ENCODE peak calls at places on chromosome 11, in ten cellular contexts. P, B, T, X, H, J, Q, V, C and W are unnamed samples. For H3K4me1, the result is how much of the 10 kb centered on the place peaks cover.

GRCh38 chr11:13354335-13354734 is 76.7 kb downstream of the BMAL1 start:
- DNase-seq in P (no peak), B (no peak), T (no peak), X (no peak), H (no peak), J (no peak), Q (no peak), V (no peak), C (peak), W (no peak)

GRCh38 chr11:61061081-61061826 is 41.0 kb upstream of the CD5 start:
- DNase-seq in P (no peak), B (no peak), T (no peak), X (no peak), H (no peak), J (peak), Q (no peak), V (peak), C (no peak), W (no peak)

GRCh38 chr11:79013509-79013908 is 427.3 kb downstream of the TENM4 start:
- DNase-seq in P (no peak), B (no peak), T (no peak), X (no peak), H (no peak), J (peak), Q (no peak), V (no peak), C (no peak), W (no peak)

GRCh38 chr11:27471588-27472397 is 797 bp downstream of the LGR4 start:
- DNase-seq in P (no peak), B (peak), T (no peak), X (peak), H (no peak), J (no peak), Q (peak), V (peak), C (peak), W (peak)

GRCh38 chr11:125297346-125297910 is 132.9 kb downstream of the PKNOX2 start:
- DNase-seq in P (no peak), B (no peak), T (no peak), X (no peak), H (no peak), J (no peak), Q (no peak), V (no peak), C (no peak), W (no peak)

GRCh38 chr11:2800655-2801531 is 84.7 kb downstream of the CDKN1C start:
- DNase-seq in P (peak), B (peak), T (no peak), X (peak), H (peak), J (no peak), Q (peak), V (peak), C (no peak), W (peak)

GRCh38 chr11:107018902-107019493 is 722 bp upstream of the GUCY1A2 start:
- DNase-seq in P (peak), B (peak), T (peak), X (peak), H (peak), J (peak), Q (peak), V (no peak), C (peak), W (peak)

GRCh38 chr11:4044971-4045646 is 49.5 kb upstream of the RRM1 start:
- DNase-seq in P (no peak), B (no peak), T (no peak), X (no peak), H (no peak), J (no peak), Q (peak), V (no peak), C (no peak), W (no peak)

GRCh38 chr11:47329431-47329993 is 23.0 kb downstream of the MYBPC3 start:
- DNase-seq in P (no peak), B (no peak), T (no peak), X (no peak), H (no peak), J (no peak), Q (no peak), V (no peak), C (no peak), W (no peak)

GRCh38 chr11:78019808-78020207 is 3.3 kb downstream of the KCTD14 start:
- DNase-seq in P (no peak), B (no peak), T (no peak), X (no peak), H (no peak), J (peak), Q (no peak), V (no peak), C (no peak), W (no peak)

GRCh38 chr11:42319926-42320325 is 860.5 kb upstream of the LRRC4C start:
- DNase-seq in P (no peak), B (no peak), T (no peak), X (no peak), H (no peak), J (peak), Q (no peak), V (no peak), C (no peak), W (no peak)

GRCh38 chr11:20966489-20966888 is 297.1 kb downstream of the NELL1 start:
- DNase-seq in P (no peak), B (no peak), T (no peak), X (no peak), H (no peak), J (no peak), Q (no peak), V (no peak), C (no peak), W (no peak)

GRCh38 chr11:12013771-12014170 is 5.3 kb upstream of the DKK3 start:
- DNase-seq in P (no peak), B (no peak), T (no peak), X (no peak), H (no peak), J (no peak), Q (no peak), V (no peak), C (no peak), W (no peak)

GRCh38 chr11:130646881-130647280 is 198.4 kb downstream of the ADAMTS15 start:
- DNase-seq in P (no peak), B (no peak), T (no peak), X (no peak), H (no peak), J (peak), Q (no peak), V (no peak), C (no peak), W (no peak)

GRCh38 chr11:19864141-19865120 is 151.8 kb downstream of the NAV2 start:
- DNase-seq in P (no peak), B (no peak), T (no peak), X (no peak), H (no peak), J (peak), Q (no peak), V (no peak), C (no peak), W (no peak)

GRCh38 chr11:12810497-12810896 is 136.3 kb downstream of the TEAD1 start:
- DNase-seq in P (no peak), B (no peak), T (no peak), X (no peak), H (no peak), J (peak), Q (no peak), V (no peak), C (no peak), W (no peak)

DNA sequence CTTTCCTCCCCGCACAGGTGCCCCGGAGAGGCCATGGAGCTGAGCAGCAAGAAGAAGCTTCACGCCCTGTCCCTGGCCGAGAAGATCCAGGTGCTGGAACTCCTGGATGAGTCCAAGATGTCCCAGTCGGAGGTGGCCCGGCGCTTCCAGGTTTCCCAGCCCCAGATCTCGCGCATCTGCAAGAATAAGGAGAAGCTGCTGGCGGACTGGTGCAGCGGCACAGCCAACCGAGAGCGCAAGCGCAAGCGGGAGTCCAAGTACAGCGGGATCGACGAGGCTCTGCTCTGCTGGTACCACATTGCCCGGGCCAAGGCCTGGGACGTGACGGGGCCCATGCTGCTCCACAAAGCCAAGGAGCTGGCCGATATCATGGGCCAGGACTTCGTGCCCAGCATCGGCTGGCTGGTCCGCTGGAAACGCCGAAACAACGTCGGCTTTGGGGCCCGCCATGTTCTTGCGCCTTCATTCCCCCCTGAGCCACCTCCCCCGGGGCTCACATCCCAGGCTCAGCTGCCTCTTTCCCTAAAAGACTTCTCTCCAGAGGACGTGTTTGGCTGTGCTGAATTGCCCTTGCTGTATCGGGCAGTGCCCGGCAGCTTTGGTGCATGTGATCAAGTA is 1.3 kb downstream of the TIGD3 start:
- DNase-seq in P (no peak), B (no peak), T (no peak), X (no peak), H (no peak), J (no peak), Q (no peak), V (no peak), C (peak), W (peak)
- H3K4me3 ChIP-seq in P (no peak), B (peak), T (peak), X (peak), H (peak), J (peak), Q (no peak), V (peak), C (peak), W (peak)

GRCh38 chr11:73972187-73972586 is 10.5 kb downstream of the UCP2 start:
- DNase-seq in P (no peak), B (no peak), T (no peak), X (no peak), H (no peak), J (no peak), Q (no peak), V (peak), C (no peak), W (no peak)

GRCh38 chr11:73976451-73977151 is 6.0 kb downstream of the UCP2 start:
- DNase-seq in P (no peak), B (no peak), T (no peak), X (no peak), H (no peak), J (no peak), Q (no peak), V (no peak), C (no peak), W (no peak)

GRCh38 chr11:73972620-73973449 is 9.8 kb downstream of the UCP2 start:
- DNase-seq in P (no peak), B (no peak), T (no peak), X (no peak), H (no peak), J (no peak), Q (no peak), V (peak), C (no peak), W (no peak)

GRCh38 chr11:73975479-73975757 is 7.2 kb downstream of the UCP2 start:
- DNase-seq in P (no peak), B (no peak), T (no peak), X (no peak), H (no peak), J (no peak), Q (no peak), V (no peak), C (no peak), W (no peak)

DNA sequence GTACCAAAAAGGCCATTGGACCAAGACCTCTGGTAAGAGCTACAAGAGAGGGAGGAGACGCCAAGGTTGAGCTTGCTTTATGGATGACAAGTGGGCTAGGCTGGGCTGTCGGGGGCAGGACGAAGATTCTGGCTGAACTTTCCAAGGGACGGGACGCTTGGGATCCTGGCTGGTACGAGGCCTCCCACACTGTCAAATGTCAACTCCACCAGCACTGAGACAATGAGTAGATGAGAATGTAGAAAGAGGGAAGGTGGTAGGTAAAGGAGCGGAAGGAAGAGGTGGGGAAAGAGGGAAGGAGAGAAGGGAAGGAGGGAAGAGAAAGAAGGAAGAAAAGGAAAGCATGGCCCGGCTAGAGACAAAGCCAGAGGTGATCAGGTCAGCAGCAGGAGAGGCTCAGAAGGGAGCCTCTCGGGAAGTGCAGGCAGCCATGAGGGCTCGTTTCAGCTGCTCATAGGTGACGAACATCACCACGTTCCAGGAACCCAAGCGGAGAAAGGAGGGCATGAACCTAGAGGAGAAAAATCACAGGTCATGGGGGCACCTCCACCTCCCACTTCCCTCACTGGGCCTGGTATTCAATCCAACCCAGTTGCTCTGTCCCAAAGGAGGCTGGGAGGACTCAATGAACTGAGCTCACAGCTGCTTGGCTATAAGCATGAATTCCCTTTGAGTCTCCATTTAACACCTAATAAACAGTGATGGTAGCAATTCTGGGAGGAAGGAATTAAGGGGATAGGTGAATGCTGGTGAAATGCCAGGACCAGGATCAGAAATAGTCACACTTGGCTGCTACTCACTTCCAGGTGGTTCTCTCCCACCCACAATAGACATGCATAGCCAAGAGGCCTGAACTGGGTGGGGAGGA is 7.8 kb downstream of the UCP2 start:
- DNase-seq in P (no peak), B (no peak), T (no peak), X (no peak), H (no peak), J (no peak), Q (no peak), V (no peak), C (no peak), W (peak)
- H3K4me1 ChIP-seq in P (under half), B (under half), T (under half), X (under half), H (under half), J (under half), Q (under half), V (half or more), C (under half), W (under half)

DNA sequence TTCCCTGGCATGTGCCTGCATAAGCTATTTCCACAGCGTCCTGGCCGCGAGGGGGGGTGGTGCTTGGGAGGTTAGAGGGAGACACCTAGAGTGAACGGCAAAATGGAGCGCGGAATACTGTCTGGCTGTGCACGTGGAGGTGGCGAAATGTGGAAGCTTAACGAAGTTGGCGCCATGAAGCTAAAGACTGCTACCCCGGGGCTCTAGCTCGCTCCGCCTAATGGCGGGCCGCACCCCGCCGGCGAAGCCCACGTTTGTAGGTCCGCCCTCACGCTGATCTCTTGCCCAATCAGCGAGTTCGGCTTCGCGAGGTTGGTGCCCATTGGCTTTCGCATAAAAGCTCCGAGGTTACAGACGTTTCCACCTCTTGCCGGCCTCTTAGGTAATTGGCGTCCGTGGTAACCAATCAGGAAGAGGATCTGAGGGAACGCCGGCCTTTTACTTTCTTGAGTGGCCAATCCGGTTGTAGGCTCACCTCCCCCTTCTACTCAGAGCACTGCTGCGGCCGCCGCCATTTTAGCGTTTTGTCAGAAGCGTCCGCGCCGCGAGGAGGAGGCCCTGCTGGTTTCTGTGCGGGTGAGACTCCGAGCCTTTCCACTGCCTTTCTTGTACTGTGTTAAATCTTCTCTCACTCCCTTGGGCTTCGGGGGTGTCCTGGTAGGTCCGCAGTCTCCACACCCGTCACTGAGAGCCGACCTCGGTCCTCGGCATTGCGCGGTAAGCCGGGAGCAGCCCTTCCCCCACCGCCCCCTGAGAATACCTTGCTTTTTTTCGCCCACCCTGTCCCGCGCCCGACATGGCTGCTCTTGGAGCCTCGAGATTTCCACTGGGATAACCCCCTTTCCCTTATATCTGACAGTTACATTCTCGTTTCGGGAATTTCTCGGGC is at the start of gene RBM4:
- DNase-seq in P (peak), B (peak), T (peak), X (peak), H (peak), J (peak), Q (peak), V (peak), C (peak), W (peak)
- TF ChIP-seq CTCF in P (no peak), B (no peak), T (no peak), X (no peak), H (peak), J (no peak), Q (no peak), V (no peak), C (no peak), W (no peak)

DNA sequence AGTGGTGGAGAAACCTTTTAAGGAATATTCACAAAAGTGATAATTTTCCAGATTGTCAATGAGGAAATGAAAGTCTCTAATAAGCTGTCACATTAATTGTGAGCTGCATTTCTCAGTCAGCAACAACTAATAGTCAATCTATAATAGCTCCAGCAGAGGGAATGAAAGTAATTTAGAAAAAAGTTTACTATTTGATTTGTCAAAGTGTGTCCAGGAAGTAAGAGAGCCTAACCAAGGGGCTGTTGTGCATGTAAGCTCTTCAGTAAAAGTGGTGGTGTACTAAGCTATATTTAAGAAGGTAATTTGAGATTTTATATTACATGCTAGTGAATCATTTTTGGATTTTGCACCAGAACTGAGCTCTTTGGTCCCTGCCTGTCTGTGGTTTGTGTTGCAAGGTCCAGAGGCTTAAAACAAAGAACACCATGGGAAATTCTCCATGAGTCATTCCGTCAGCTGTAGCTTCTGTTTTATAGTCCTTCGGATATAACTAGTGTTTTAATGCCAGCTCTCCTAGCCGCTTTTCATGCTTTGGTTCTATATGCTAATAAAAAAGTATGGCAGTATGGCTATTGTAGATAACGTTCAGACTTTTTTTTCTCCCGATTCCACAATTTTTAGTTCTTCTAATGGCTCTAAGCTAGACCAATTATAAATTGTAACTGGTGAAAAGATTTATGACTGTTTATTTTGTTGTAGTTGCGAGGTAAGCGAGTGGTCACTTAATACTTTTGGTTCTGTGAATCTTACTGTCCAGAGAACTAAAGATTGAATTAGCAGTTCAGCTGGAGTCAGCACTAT is 64.6 kb downstream of the ARHGEF12 start:
- DNase-seq in P (peak), B (no peak), T (peak), X (peak), H (no peak), J (peak), Q (no peak), V (no peak), C (peak), W (peak)
- H3K4me3 ChIP-seq in P (no peak), B (no peak), T (no peak), X (peak), H (no peak), J (peak), Q (no peak), V (no peak), C (peak), W (no peak)